ENCODE peak calls at places on chromosomes 2 and 18, in nine cellular contexts. B, K, V, P, L, Z, G, F and R are unnamed samples.

GRCh38 chr2:205763708-205764501 is 81.6 kb downstream of the NRP2 start:
- DNase-seq in Z (peak), F (no peak), L (peak), K (no peak), P (peak), G (peak), V (peak), B (peak), R (no peak)

GRCh38 chr2:73952499-73953446 is 26.1 kb downstream of the DGUOK start:
- DNase-seq in L (peak), P (no peak), G (no peak), B (no peak), V (no peak), Z (no peak), K (no peak), F (no peak), R (no peak)

GRCh38 chr2:237378650-237379049 is 35.3 kb downstream of the COL6A3 start:
- DNase-seq in G (no peak), P (peak), K (no peak), Z (no peak), F (no peak), B (no peak), L (no peak), V (no peak), R (no peak)

GRCh38 chr2:117989854-117990438 is 23.9 kb downstream of the CCDC93 start:
- DNase-seq in F (no peak), G (no peak), L (no peak), Z (no peak), B (no peak), K (no peak), V (no peak), P (no peak), R (no peak)

GRCh38 chr18:49997468-49998045 is 184.2 kb upstream of the ACAA2 start:
- DNase-seq in G (no peak), L (no peak), V (no peak), Z (no peak), B (no peak), P (no peak), K (no peak), F (no peak), R (no peak)

GRCh38 chr2:66305714-66306113 is 129.2 kb upstream of the MEIS1 start:
- DNase-seq in G (no peak), B (peak), F (no peak), V (peak), K (no peak), P (peak), Z (no peak), L (peak), R (no peak)

GRCh38 chr2:200735061-200735460 is 76.6 kb upstream of the BZW1 start:
- DNase-seq in K (no peak), P (peak), G (no peak), Z (no peak), L (no peak), F (no peak), B (no peak), V (peak), R (no peak)

GRCh38 chr2:81084101-81084500 is 779.5 kb upstream of the LRRTM1 start:
- DNase-seq in B (no peak), L (no peak), Z (no peak), F (no peak), P (no peak), V (no peak), G (no peak), K (no peak), R (no peak)

GRCh38 chr18:74116628-74117554 is 30.7 kb downstream of the FBXO15 start:
- DNase-seq in K (no peak), L (peak), G (no peak), V (no peak), P (peak), B (no peak), Z (no peak), F (peak), R (no peak)

GRCh38 chr2:240604291-240604938 is 17.9 kb downstream of the CAPN10 start:
- DNase-seq in F (peak), K (no peak), V (peak), Z (no peak), L (peak), P (peak), G (no peak), B (peak), R (no peak)